ENCODE peak calls at places on chromosomes 12 and 14, in ten cellular contexts. V is amniotic stem cell; N is lung microvascular endothelial cell; S is stimulated activated CD8-positive, alpha-beta memory T cell treated with anti-CD3 and anti-CD28 coated beads, Interleukin-15, amount 100 ng/mL, for 24 hours; H is NT2/D1; O is GM13976; J is skeletal muscle cell; T is CD8-positive, alpha-beta memory T cell; G is aorta; L is A549. X is an unnamed sample.

GRCh38 chr14:64646103-64646502 is 58.1 kb upstream of the PLEKHG3 start:
- DNase-seq in V (no peak), N (no peak), S (no peak), H (no peak), O (no peak), J (peak), T (no peak), G (no peak), L (no peak), X (no peak)

GRCh38 chr12:19181666-19182426 is 52.3 kb downstream of the PLEKHA5 start:
- DNase-seq in V (no peak), N (peak), S (no peak), H (no peak), O (no peak), J (no peak), T (no peak), G (no peak), L (no peak), X (no peak)

GRCh38 chr12:123601602-123602489 is at the start of gene DDX55:
- DNase-seq in V (peak), N (peak), S (peak), H (peak), O (peak), J (no peak), T (peak), G (peak), L (peak), X (no peak)

GRCh38 chr12:27032679-27033078 is 10.3 kb downstream of the MED21 start:
- DNase-seq in V (no peak), N (no peak), S (no peak), H (no peak), O (no peak), J (no peak), T (no peak), G (no peak), L (no peak), X (no peak)

GRCh38 chr14:76293923-76294322 is 82.0 kb upstream of the ESRRB start:
- DNase-seq in V (no peak), N (no peak), S (no peak), H (no peak), O (no peak), J (no peak), T (no peak), G (no peak), L (no peak), X (no peak)

GRCh38 chr12:42372154-42372791 is 46.3 kb downstream of the PPHLN1 start:
- DNase-seq in V (peak), N (peak), S (no peak), H (peak), O (peak), J (no peak), T (no peak), G (no peak), L (peak), X (peak)

GRCh38 chr12:2805146-2805525 is 7.3 kb upstream of the ITFG2 start:
- DNase-seq in V (no peak), N (no peak), S (no peak), H (no peak), O (no peak), J (no peak), T (no peak), G (no peak), L (no peak), X (no peak)

GRCh38 chr12:122421815-122422737 is at the start of gene CLIP1:
- DNase-seq in V (no peak), N (peak), S (peak), H (no peak), O (peak), J (no peak), T (peak), G (peak), L (peak), X (no peak)

GRCh38 chr12:55718650-55719275 is 1.4 kb upstream of the RDH5 start:
- DNase-seq in V (no peak), N (no peak), S (no peak), H (no peak), O (no peak), J (no peak), T (no peak), G (peak), L (no peak), X (no peak)

GRCh38 chr12:63826002-63826585 is 18.4 kb upstream of the SRGAP1 start:
- DNase-seq in V (peak), N (peak), S (no peak), H (peak), O (peak), J (no peak), T (no peak), G (no peak), L (peak), X (peak)

GRCh38 chr12:27057543-27057942 is 24.8 kb downstream of the C12orf71 start:
- DNase-seq in V (no peak), N (no peak), S (no peak), H (no peak), O (no peak), J (no peak), T (no peak), G (no peak), L (no peak), X (no peak)

GRCh38 chr12:65675141-65675621 is 149.1 kb upstream of the HMGA2 start:
- DNase-seq in V (no peak), N (no peak), S (no peak), H (no peak), O (no peak), J (no peak), T (no peak), G (no peak), L (no peak), X (no peak)

GRCh38 chr12:125989716-125990115 is 924.5 kb downstream of the AACS start:
- DNase-seq in V (no peak), N (no peak), S (no peak), H (no peak), O (no peak), J (no peak), T (no peak), G (no peak), L (no peak), X (peak)

GRCh38 chr12:24759155-24759554 is 189.7 kb downstream of the BCAT1 start:
- DNase-seq in V (no peak), N (no peak), S (no peak), H (no peak), O (no peak), J (no peak), T (no peak), G (no peak), L (no peak), X (no peak)

GRCh38 chr12:105706321-105706972 is 376.0 kb downstream of the C12orf75 start:
- DNase-seq in V (peak), N (peak), S (no peak), H (peak), O (no peak), J (peak), T (no peak), G (peak), L (no peak), X (peak)

GRCh38 chr12:26823391-26823790 is 9.6 kb downstream of the ITPR2 start:
- DNase-seq in V (no peak), N (no peak), S (no peak), H (no peak), O (no peak), J (no peak), T (no peak), G (no peak), L (no peak), X (no peak)

GRCh38 chr14:103692871-103693270 is 22.4 kb downstream of the XRCC3 start:
- DNase-seq in V (no peak), N (no peak), S (no peak), H (no peak), O (no peak), J (no peak), T (no peak), G (peak), L (no peak), X (no peak)

GRCh38 chr12:68140576-68140975 is 19.0 kb downstream of the IFNG start:
- DNase-seq in V (no peak), N (no peak), S (no peak), H (no peak), O (no peak), J (no peak), T (no peak), G (no peak), L (no peak), X (no peak)

GRCh38 chr14:37623552-37623951 is 28.1 kb downstream of the TTC6 start:
- DNase-seq in V (peak), N (no peak), S (no peak), H (no peak), O (no peak), J (peak), T (no peak), G (no peak), L (no peak), X (peak)

GRCh38 chr14:75280831-75281690 is 2.4 kb downstream of the FOS start:
- DNase-seq in V (no peak), N (peak), S (no peak), H (no peak), O (no peak), J (no peak), T (no peak), G (peak), L (no peak), X (no peak)

GRCh38 chr12:1374296-1374695 is 220.1 kb downstream of the FBXL14 start:
- DNase-seq in V (no peak), N (no peak), S (no peak), H (no peak), O (no peak), J (peak), T (no peak), G (no peak), L (no peak), X (no peak)

GRCh38 chr14:103748539-103748867 is 32.9 kb downstream of the ZFYVE21 start:
- DNase-seq in V (no peak), N (no peak), S (peak), H (no peak), O (no peak), J (no peak), T (peak), G (no peak), L (no peak), X (no peak)

GRCh38 chr12:47590771-47591368 is 115.0 kb downstream of the RPAP3 start:
- DNase-seq in V (no peak), N (no peak), S (no peak), H (no peak), O (no peak), J (no peak), T (no peak), G (no peak), L (no peak), X (no peak)

GRCh38 chr12:52789637-52790426 is 6.1 kb downstream of the KRT3 start:
- DNase-seq in V (no peak), N (no peak), S (no peak), H (no peak), O (no peak), J (no peak), T (no peak), G (no peak), L (no peak), X (no peak)

GRCh38 chr14:68679746-68680467 is 113.0 kb downstream of the ZFP36L1 start:
- DNase-seq in V (no peak), N (no peak), S (no peak), H (no peak), O (no peak), J (no peak), T (no peak), G (no peak), L (no peak), X (no peak)

GRCh38 chr12:107670999-107671643 is 14.5 kb upstream of the PWP1 start:
- DNase-seq in V (no peak), N (peak), S (no peak), H (peak), O (peak), J (no peak), T (no peak), G (no peak), L (no peak), X (no peak)

GRCh38 chr14:33184587-33184986 is 245.9 kb downstream of the NPAS3 start:
- DNase-seq in V (no peak), N (peak), S (no peak), H (no peak), O (no peak), J (peak), T (no peak), G (no peak), L (no peak), X (no peak)

GRCh38 chr14:103535891-103536565 is 7.0 kb downstream of the TRMT61A start:
- DNase-seq in V (no peak), N (no peak), S (no peak), H (no peak), O (no peak), J (no peak), T (no peak), G (no peak), L (no peak), X (no peak)

GRCh38 chr12:27573972-27574371 is 50.0 kb downstream of the PPFIBP1 start:
- DNase-seq in V (no peak), N (peak), S (no peak), H (no peak), O (no peak), J (peak), T (no peak), G (no peak), L (no peak), X (peak)

GRCh38 chr14:39946796-39947195 is 514.6 kb upstream of the FBXO33 start:
- DNase-seq in V (no peak), N (no peak), S (no peak), H (no peak), O (no peak), J (no peak), T (no peak), G (no peak), L (no peak), X (no peak)

X was measured in HS-5.